ENCODE peak calls at places on chromosomes 1 and 21, in seven cellular contexts. M, Y, V, F, W, I and O are unnamed samples.

GRCh38 chr21:45852886-45853400 is 128.6 kb upstream of the COL6A1 start:
- DNase-seq in M (no peak), Y (no peak), V (no peak), F (no peak), W (no peak), I (no peak), O (no peak)

GRCh38 chr1:108079550-108079949 is 114.6 kb upstream of the VAV3 start:
- DNase-seq in M (no peak), Y (no peak), V (peak), F (peak), W (no peak), I (no peak), O (no peak)

GRCh38 chr1:33768821-33769220 is 95.1 kb upstream of the HMGB4 start:
- DNase-seq in M (no peak), Y (no peak), V (no peak), F (no peak), W (no peak), I (no peak), O (no peak)

GRCh38 chr1:48701445-48701844 is 75.2 kb downstream of the BEND5 start:
- DNase-seq in M (no peak), Y (no peak), V (no peak), F (no peak), W (no peak), I (no peak), O (no peak)

GRCh38 chr1:3000214-3000613 is 21.1 kb upstream of the ACTRT2 start:
- DNase-seq in M (no peak), Y (no peak), V (no peak), F (no peak), W (no peak), I (no peak), O (no peak)

GRCh38 chr1:5891141-5891540 is 101.1 kb downstream of the NPHP4 start:
- DNase-seq in M (no peak), Y (no peak), V (no peak), F (no peak), W (no peak), I (no peak), O (no peak)

GRCh38 chr1:87894041-87894440 is 565.4 kb downstream of the LMO4 start:
- DNase-seq in M (no peak), Y (no peak), V (no peak), F (no peak), W (no peak), I (no peak), O (no peak)

GRCh38 chr21:28099296-28099695 is 893.4 kb downstream of the LTN1 start:
- DNase-seq in M (no peak), Y (no peak), V (no peak), F (no peak), W (no peak), I (no peak), O (no peak)

GRCh38 chr21:42465008-42465878 is 30.8 kb downstream of the RSPH1 start:
- DNase-seq in M (no peak), Y (no peak), V (no peak), F (no peak), W (no peak), I (no peak), O (no peak)

GRCh38 chr1:77044133-77044849 is 174.9 kb downstream of the PIGK start:
- DNase-seq in M (no peak), Y (no peak), V (no peak), F (no peak), W (no peak), I (no peak), O (no peak)

GRCh38 chr1:168439451-168440375 is 104.1 kb downstream of the XCL2 start:
- DNase-seq in M (peak), Y (peak), V (peak), F (peak), W (no peak), I (peak), O (peak)

GRCh38 chr21:34691396-34692032 is 22.7 kb downstream of the CLIC6 start:
- DNase-seq in M (no peak), Y (no peak), V (no peak), F (no peak), W (no peak), I (no peak), O (no peak)

GRCh38 chr21:29433366-29434059 is 134.8 kb downstream of the BACH1 start:
- DNase-seq in M (no peak), Y (no peak), V (no peak), F (no peak), W (no peak), I (no peak), O (no peak)

GRCh38 chr1:55898191-55898590 is 681.2 kb downstream of the PLPP3 start:
- DNase-seq in M (no peak), Y (no peak), V (no peak), F (no peak), W (no peak), I (no peak), O (no peak)

GRCh38 chr1:12249181-12249580 is 19.4 kb downstream of the VPS13D start:
- DNase-seq in M (no peak), Y (no peak), V (no peak), F (no peak), W (no peak), I (no peak), O (no peak)

GRCh38 chr1:42680921-42681683 is 1.1 kb upstream of the YBX1 start:
- DNase-seq in M (no peak), Y (no peak), V (no peak), F (no peak), W (no peak), I (peak), O (no peak)

GRCh38 chr1:77399250-77400086 is 117.6 kb downstream of the AK5 start:
- DNase-seq in M (no peak), Y (no peak), V (no peak), F (no peak), W (no peak), I (no peak), O (no peak)

GRCh38 chr1:15650433-15650832 is 33.2 kb downstream of the DDI2 start:
- DNase-seq in M (no peak), Y (no peak), V (no peak), F (no peak), W (no peak), I (no peak), O (no peak)

GRCh38 chr1:23558140-23558871 is 995 bp downstream of the ID3 start:
- DNase-seq in M (no peak), Y (no peak), V (no peak), F (peak), W (no peak), I (peak), O (no peak)

GRCh38 chr1:11857164-11857853 is 1.4 kb downstream of the NPPB start:
- DNase-seq in M (no peak), Y (no peak), V (no peak), F (no peak), W (no peak), I (no peak), O (no peak)

GRCh38 chr1:204466416-204467405 is 27.9 kb downstream of the PIK3C2B start:
- DNase-seq in M (no peak), Y (no peak), V (no peak), F (no peak), W (no peak), I (no peak), O (no peak)

GRCh38 chr1:168091063-168091462 is 45.7 kb downstream of the GPR161 start:
- DNase-seq in M (no peak), Y (no peak), V (no peak), F (no peak), W (no peak), I (no peak), O (no peak)

GRCh38 chr1:147534386-147534785 is 6.9 kb upstream of the BCL9 start:
- DNase-seq in M (no peak), Y (no peak), V (no peak), F (no peak), W (no peak), I (no peak), O (no peak)

GRCh38 chr1:8875216-8875861 is 3.1 kb downstream of the ENO1 start:
- DNase-seq in M (no peak), Y (no peak), V (no peak), F (no peak), W (no peak), I (no peak), O (no peak)

GRCh38 chr1:16386454-16387113 is 19.5 kb downstream of the SZRD1 start:
- DNase-seq in M (peak), Y (no peak), V (no peak), F (no peak), W (no peak), I (no peak), O (no peak)

GRCh38 chr1:198118136-198118535 is 38.7 kb upstream of the NEK7 start:
- DNase-seq in M (peak), Y (no peak), V (no peak), F (no peak), W (no peak), I (no peak), O (peak)

GRCh38 chr1:175892686-175893085 is 149.3 kb upstream of the TNR start:
- DNase-seq in M (no peak), Y (no peak), V (no peak), F (no peak), W (no peak), I (no peak), O (no peak)

GRCh38 chr21:45640888-45641479 is 2.5 kb upstream of the PCBP3 start:
- DNase-seq in M (no peak), Y (no peak), V (no peak), F (no peak), W (no peak), I (no peak), O (no peak)

GRCh38 chr1:19932866-19933265 is 9.4 kb upstream of the PLA2G2E start:
- DNase-seq in M (no peak), Y (no peak), V (no peak), F (no peak), W (no peak), I (no peak), O (no peak)

GRCh38 chr21:32726742-32727477 is 903 bp downstream of the SYNJ1 start:
- DNase-seq in M (no peak), Y (no peak), V (no peak), F (no peak), W (no peak), I (no peak), O (no peak)

GRCh38 chr1:90412563-90412962 is 304.5 kb downstream of the BARHL2 start:
- DNase-seq in M (no peak), Y (no peak), V (no peak), F (no peak), W (no peak), I (no peak), O (no peak)

GRCh38 chr1:60848583-60849188 is 233.7 kb upstream of the NFIA start:
- DNase-seq in M (peak), Y (no peak), V (no peak), F (no peak), W (no peak), I (no peak), O (no peak)